ENCODE peak calls at places on chromosomes 4 and X, in four cellular contexts. S is NB4; A is activated CD8-positive, alpha-beta T cell treated with anti-CD3 and anti-CD28 coated beads for 36 hours; T is colonic mucosa. Z is an unnamed sample.

GRCh38 chr4:1329408-1330371 is 17.3 kb upstream of the UVSSA start:
- DNase-seq in S (no peak), A (peak), T (no peak), Z (no peak)

GRCh38 chrX:8679572-8679971 is 52.4 kb downstream of the ANOS1 start:
- DNase-seq in S (peak), A (no peak), T (no peak), Z (no peak)

GRCh38 chr4:181807771-181808170 is 435.4 kb upstream of the TENM3 start:
- DNase-seq in S (no peak), A (no peak), T (no peak), Z (no peak)

GRCh38 chr4:142909908-142910307 is 63.8 kb upstream of the INPP4B start:
- DNase-seq in S (no peak), A (no peak), T (no peak), Z (no peak)

GRCh38 chr4:173990126-173990878 is 293.2 kb downstream of the FBXO8 start:
- DNase-seq in S (peak), A (no peak), T (no peak), Z (no peak)

GRCh38 chr4:163191999-163192398 is 25.3 kb upstream of the NAF1 start:
- DNase-seq in S (peak), A (no peak), T (no peak), Z (no peak)

GRCh38 chr4:112058433-112058832 is 86.8 kb upstream of the FAM241A start:
- DNase-seq in S (no peak), A (no peak), T (no peak), Z (no peak)

GRCh38 chr4:3232871-3233271 is 16.1 kb upstream of the MSANTD1 start:
- DNase-seq in S (no peak), A (no peak), T (no peak), Z (no peak)

GRCh38 chr4:23163649-23164436 is 471.1 kb downstream of the GBA3 start:
- DNase-seq in S (no peak), A (no peak), T (no peak), Z (no peak)

GRCh38 chrX:46573331-46573895 is at the start of gene CHST7:
- DNase-seq in S (peak), A (peak), T (peak), Z (peak)

GRCh38 chrX:21493226-21493850 is 119.1 kb downstream of the CNKSR2 start:
- DNase-seq in S (no peak), A (no peak), T (no peak), Z (no peak)

GRCh38 chr4:1871471-1872021 is 353 bp downstream of the NSD2 start:
- DNase-seq in S (peak), A (no peak), T (peak), Z (peak)

GRCh38 chr4:54941994-54942552 is 183.3 kb downstream of the KDR start:
- DNase-seq in S (no peak), A (peak), T (no peak), Z (no peak)

GRCh38 chr4:39614487-39615162 is 24.0 kb downstream of the SMIM14 start:
- DNase-seq in S (no peak), A (no peak), T (no peak), Z (no peak)

GRCh38 chr4:82005153-82005552 is 368.6 kb downstream of the HNRNPD start:
- DNase-seq in S (no peak), A (no peak), T (no peak), Z (no peak)

GRCh38 chr4:116132946-116133345 is 952.4 kb downstream of the TRAM1L1 start:
- DNase-seq in S (no peak), A (no peak), T (no peak), Z (no peak)

GRCh38 chrX:140507982-140508305 is 3.1 kb upstream of the SOX3 start:
- DNase-seq in S (no peak), A (no peak), T (no peak), Z (no peak)
- TF ChIP-seq CTCF in S (no peak), A (no peak), T (no peak), Z (no peak)

GRCh38 chr4:138560448-138560847 is 318.3 kb upstream of the SLC7A11 start:
- DNase-seq in S (no peak), A (no peak), T (no peak), Z (no peak)

GRCh38 chr4:138553001-138553845 is 311.1 kb upstream of the SLC7A11 start:
- DNase-seq in S (no peak), A (no peak), T (no peak), Z (no peak)

GRCh38 chr4:138558886-138559285 is 316.7 kb upstream of the SLC7A11 start:
- DNase-seq in S (no peak), A (no peak), T (no peak), Z (no peak)

GRCh38 chr4:138555107-138555506 is 313.0 kb upstream of the SLC7A11 start:
- DNase-seq in S (no peak), A (no peak), T (no peak), Z (no peak)

GRCh38 chr4:138555584-138555983 is 313.4 kb upstream of the SLC7A11 start:
- DNase-seq in S (peak), A (no peak), T (no peak), Z (no peak)
- TF ChIP-seq CTCF in S (peak), A (no peak), T (no peak), Z (peak)

GRCh38 chrX:110045988-110046387 is 43.1 kb downstream of the TMEM164 start:
- DNase-seq in S (no peak), A (no peak), T (no peak), Z (no peak)
- TF ChIP-seq CTCF in S (peak), A (no peak), T (no peak), Z (no peak)

DNA sequence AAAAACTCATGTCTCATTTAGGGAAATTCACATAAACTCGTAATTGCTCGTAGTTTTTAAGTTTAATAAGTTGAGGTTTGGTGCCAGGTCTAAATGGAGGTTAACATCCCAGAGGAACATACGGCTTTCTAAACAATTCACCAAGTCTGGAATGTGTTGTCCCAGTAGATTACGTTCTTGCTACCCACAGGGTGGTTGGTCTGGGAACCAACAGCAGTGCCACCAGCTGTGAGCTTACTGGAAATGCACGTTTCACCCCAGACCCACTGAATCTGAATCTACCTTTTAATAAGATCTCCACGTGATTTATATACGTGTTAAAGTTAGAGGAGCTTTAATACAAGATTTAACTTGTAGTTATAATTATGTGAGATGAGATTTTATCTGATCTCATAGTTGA is 134.3 kb downstream of the BMPR1B start:
- DNase-seq in S (no peak), A (no peak), T (no peak), Z (no peak)
- TF ChIP-seq CTCF in S (no peak), A (no peak), T (no peak), Z (no peak)

GRCh38 chr4:53713296-53713695 is 122.0 kb upstream of the LNX1 start:
- DNase-seq in S (no peak), A (no peak), T (no peak), Z (no peak)

GRCh38 chr4:53706422-53707032 is 115.2 kb upstream of the LNX1 start:
- DNase-seq in S (peak), A (no peak), T (peak), Z (peak)

GRCh38 chr4:53711916-53712315 is 120.6 kb upstream of the LNX1 start:
- DNase-seq in S (no peak), A (no peak), T (no peak), Z (no peak)

GRCh38 chr4:53712326-53712725 is 121.0 kb upstream of the LNX1 start:
- DNase-seq in S (no peak), A (no peak), T (no peak), Z (no peak)

DNA sequence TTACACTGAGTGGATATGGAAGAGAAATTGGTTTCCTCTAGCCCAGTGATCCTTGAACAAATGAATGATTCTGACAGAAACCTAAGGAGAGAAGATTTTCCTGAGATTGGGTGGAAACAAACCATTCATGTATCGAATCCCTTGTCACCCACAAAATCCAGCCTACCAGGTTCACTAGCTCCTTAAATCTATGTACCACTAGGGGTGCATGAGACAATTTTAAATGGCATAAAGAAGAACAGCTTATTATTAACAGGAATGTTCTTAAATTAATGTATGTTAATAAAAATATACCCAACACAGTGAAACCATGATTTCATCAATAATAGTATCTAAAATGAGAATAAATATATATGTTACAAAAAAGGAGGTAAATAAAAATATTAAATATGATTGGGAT is 118.4 kb upstream of the LNX1 start:
- DNase-seq in S (no peak), A (no peak), T (no peak), Z (no peak)
- TF ChIP-seq CTCF in S (no peak), A (no peak), T (no peak), Z (no peak)

DNA sequence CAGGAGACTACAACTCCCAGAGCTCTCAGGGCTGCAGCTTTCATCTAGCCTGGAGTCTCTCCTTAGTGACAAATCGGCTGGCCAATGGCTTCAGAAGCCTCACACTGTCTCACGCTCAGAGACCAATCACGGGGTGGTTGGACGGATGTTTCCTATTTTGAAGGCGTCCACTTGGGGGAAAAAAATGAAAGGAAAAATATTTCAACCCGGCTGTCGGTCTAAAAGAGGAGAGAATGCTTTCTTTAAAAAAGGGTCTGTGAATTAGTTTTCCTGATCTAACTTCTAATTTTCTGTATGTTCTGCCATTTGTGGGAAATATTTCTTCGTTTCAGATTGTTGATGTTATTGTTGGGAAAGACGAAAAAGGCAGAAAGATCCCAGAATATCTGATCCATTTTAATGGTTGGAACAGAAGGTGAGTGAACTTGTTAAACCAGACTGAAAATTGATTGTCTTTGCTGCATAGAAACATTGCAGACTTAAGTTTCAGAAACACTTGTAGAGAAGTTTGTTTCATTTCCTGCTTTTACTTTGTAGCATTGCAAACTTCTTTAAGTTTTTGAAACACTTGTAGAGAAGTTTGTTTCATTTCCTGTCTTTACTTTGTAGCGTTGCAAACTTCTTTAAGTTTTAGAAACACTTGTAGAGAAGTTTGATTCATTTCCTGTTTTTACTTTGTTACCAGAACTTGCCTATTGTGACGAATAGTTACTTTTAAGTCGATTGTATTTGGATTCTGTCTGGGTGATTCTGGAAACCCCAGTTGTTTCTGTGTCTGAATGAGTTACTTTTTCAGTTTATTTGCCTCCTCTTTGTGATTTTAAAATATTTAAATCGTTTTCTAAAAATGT is 1.6 kb downstream of the MSL3 start:
- DNase-seq in S (peak), A (peak), T (peak), Z (peak)
- TF ChIP-seq CTCF in S (no peak), A (no peak), T (no peak), Z (no peak)

GRCh38 chrX:154019633-154020499 is at the start of gene IRAK1:
- DNase-seq in S (peak), A (peak), T (peak), Z (peak)
- TF ChIP-seq CTCF in S (no peak), A (no peak), T (no peak), Z (peak)

GRCh38 chrX:19512961-19513360 is 2.3 kb downstream of the MAP3K15 start:
- DNase-seq in S (no peak), A (peak), T (no peak), Z (no peak)

GRCh38 chrX:19515615-19516105 is 352 bp upstream of the MAP3K15 start:
- DNase-seq in S (peak), A (no peak), T (no peak), Z (no peak)

GRCh38 chrX:19512359-19512758 is 2.9 kb downstream of the MAP3K15 start:
- DNase-seq in S (no peak), A (no peak), T (no peak), Z (no peak)

GRCh38 chrX:19513383-19513782 is 1.9 kb downstream of the MAP3K15 start:
- DNase-seq in S (peak), A (peak), T (no peak), Z (no peak)

DNA sequence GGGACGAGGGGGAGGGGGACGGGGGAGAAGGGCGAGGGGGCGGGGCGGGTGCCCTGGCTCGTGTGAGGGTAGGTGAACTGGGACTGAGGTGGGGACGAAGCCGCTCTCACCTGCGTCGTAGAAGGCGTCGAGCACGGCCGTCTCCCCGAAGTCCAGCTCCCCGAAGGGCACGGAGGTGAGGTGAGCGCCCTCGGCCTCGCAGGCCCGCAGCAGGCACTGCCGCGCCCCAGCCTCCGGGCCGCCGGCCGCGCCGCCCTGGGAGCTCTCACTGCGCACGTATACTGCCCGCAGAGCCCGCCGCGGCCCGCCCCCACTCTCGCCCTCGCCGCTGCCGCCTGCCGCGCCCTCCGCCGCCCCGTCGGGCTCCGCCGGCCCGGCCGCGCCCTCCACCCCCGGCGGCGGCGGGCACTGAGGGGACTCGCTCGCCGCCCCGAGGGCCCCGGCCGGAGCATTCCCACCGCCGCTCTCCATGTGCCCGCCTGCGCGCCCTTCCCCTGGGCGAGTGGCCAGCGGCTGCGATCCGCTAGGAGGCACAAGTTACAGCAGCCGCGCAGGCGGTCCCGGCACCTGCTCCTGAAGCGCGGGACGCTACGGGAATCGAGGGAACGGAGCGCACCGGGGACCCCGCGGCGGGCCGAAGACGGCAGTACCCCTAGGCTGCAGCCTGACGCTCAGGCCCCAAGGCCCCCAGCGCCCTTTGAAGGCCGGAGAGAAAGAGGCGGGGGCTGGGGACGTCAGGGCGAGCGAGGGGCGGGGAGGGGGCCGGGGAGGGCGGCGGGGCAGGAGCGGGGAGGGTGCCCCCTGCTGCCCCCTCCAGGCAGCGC is at the start of gene MAP3K15:
- DNase-seq in S (peak), A (peak), T (peak), Z (peak)
- TF ChIP-seq CTCF in S (no peak), A (no peak), T (no peak), Z (peak)